ENCODE peak calls at places on chromosomes 6 and 20, in seven cellular contexts. K is H9, Q is pancreas, N is BE2C, G is A549, T is neural progenitor cell, I is psoas muscle. E is an unnamed sample.

GRCh38 chr20:1801551-1801950 is 93.7 kb upstream of the SIRPA start:
- DNase-seq in K (no peak), Q (no peak), N (no peak), G (no peak), T (no peak), I (no peak), E (no peak)

GRCh38 chr20:9756660-9757059 is 82.2 kb downstream of the PAK5 start:
- DNase-seq in K (no peak), Q (no peak), N (no peak), G (no peak), T (no peak), I (no peak), E (no peak)

GRCh38 chr6:84052204-84052882 is 18.8 kb downstream of the MRAP2 start:
- DNase-seq in K (peak; percentile 82), Q (peak; percentile 23), N (peak; percentile 66), G (no peak), T (peak; percentile 86), I (peak; percentile 77), E (no peak)

GRCh38 chr6:105223242-105223641 is 43.4 kb upstream of the POPDC3 start:
- DNase-seq in K (no peak), Q (no peak), N (no peak), G (no peak), T (no peak), I (no peak), E (no peak)

GRCh38 chr6:51528556-51528955 is 558.9 kb downstream of the PKHD1 start:
- DNase-seq in K (no peak), Q (no peak), N (peak; percentile 44), G (no peak), T (no peak), I (no peak), E (no peak)

GRCh38 chr20:6178537-6178936 is 55.7 kb upstream of the FERMT1 start:
- DNase-seq in K (no peak), Q (no peak), N (no peak), G (peak; percentile 38), T (peak; percentile 44), I (no peak), E (no peak)

GRCh38 chr20:5001174-5002076 is at the start of gene SLC23A2:
- DNase-seq in K (peak; percentile 53), Q (peak; percentile 25), N (peak; percentile 53), G (peak; percentile 31), T (peak; percentile 66), I (peak; percentile 56), E (peak; percentile 55)

GRCh38 chr20:44901972-44902371 is 7.9 kb upstream of the PABPC1L start:
- DNase-seq in K (no peak), Q (no peak), N (no peak), G (no peak), T (no peak), I (no peak), E (no peak)

GRCh38 chr6:140202964-140203363 is 828.5 kb upstream of the CITED2 start:
- DNase-seq in K (no peak), Q (no peak), N (no peak), G (no peak), T (no peak), I (no peak), E (no peak)

GRCh38 chr20:20931632-20932031 is 174.5 kb downstream of the LINC00237 start:
- DNase-seq in K (no peak), Q (no peak), N (no peak), G (no peak), T (no peak), I (no peak), E (no peak)

GRCh38 chr6:141131616-141132015 is 1001.1 kb upstream of the GJE1 start:
- DNase-seq in K (no peak), Q (no peak), N (no peak), G (no peak), T (no peak), I (no peak), E (no peak)

GRCh38 chr20:46400253-46400652 is 6.2 kb downstream of the ELMO2 start:
- DNase-seq in K (no peak), Q (no peak), N (no peak), G (no peak), T (no peak), I (no peak), E (no peak)
- H3K4me1 ChIP-seq in K (peaks cover 8% of the 10 kb centered on the region), Q (peaks cover 59% of the 10 kb centered on the region), N (no peaks in the 10 kb centered on the region), G (peaks cover 5% of the 10 kb centered on the region), T (peaks cover 22% of the 10 kb centered on the region), I (peaks cover 54% of the 10 kb centered on the region), E (peaks cover 55% of the 10 kb centered on the region)

GRCh38 chr6:21883929-21884328 is 290.4 kb downstream of the SOX4 start:
- DNase-seq in K (no peak), Q (no peak), N (no peak), G (no peak), T (no peak), I (no peak), E (no peak)

GRCh38 chr6:21886601-21887091 is 293.1 kb downstream of the SOX4 start:
- DNase-seq in K (no peak), Q (no peak), N (no peak), G (peak; percentile 53), T (no peak), I (no peak), E (no peak)

GRCh38 chr6:21887301-21888185 is 294.0 kb downstream of the SOX4 start:
- DNase-seq in K (no peak), Q (no peak), N (no peak), G (peak; percentile 70), T (no peak), I (no peak), E (no peak)

GRCh38 chr6:21885101-21885500 is 291.6 kb downstream of the SOX4 start:
- DNase-seq in K (no peak), Q (no peak), N (no peak), G (no peak), T (no peak), I (no peak), E (no peak)

DNA sequence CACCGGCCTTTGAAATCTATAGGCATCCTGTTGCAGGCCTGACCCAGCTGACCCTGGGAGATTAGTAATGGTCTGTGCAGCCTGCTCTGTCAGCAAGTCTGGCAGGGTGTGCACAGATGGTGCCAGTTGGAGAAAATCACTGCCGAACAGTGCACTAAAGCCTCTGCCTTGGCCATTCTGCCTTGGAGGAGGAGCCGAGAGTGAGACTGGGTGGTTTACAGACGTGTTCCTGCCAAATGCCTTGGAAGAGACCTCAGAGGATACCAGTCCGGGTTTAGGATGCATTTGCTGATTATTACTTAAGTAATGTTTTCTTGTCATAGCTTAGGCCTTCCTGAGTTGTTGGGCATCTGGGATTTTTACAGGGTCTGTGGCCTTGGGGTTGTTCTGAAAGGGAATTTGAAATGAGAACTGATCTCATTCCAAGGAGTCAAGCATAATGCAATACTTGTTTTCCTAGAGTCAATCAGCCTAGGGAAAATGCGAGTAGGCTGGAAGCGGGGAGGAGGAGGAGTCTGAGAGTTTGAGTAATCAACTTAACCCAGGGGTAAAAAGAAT is 292.1 kb downstream of the SOX4 start:
- DNase-seq in K (no peak), Q (peak; percentile 5), N (peak; percentile 52), G (peak; percentile 79), T (peak; percentile 45), I (peak; percentile 66), E (no peak)
- H3K9me3 ChIP-seq in K (no peaks in the 10 kb centered on the region), Q (no peaks in the 10 kb centered on the region), N (no peaks in the 10 kb centered on the region), G (peaks cover 22% of the 10 kb centered on the region), T (no peaks in the 10 kb centered on the region), I (no peaks in the 10 kb centered on the region), E (no peaks in the 10 kb centered on the region)

DNA sequence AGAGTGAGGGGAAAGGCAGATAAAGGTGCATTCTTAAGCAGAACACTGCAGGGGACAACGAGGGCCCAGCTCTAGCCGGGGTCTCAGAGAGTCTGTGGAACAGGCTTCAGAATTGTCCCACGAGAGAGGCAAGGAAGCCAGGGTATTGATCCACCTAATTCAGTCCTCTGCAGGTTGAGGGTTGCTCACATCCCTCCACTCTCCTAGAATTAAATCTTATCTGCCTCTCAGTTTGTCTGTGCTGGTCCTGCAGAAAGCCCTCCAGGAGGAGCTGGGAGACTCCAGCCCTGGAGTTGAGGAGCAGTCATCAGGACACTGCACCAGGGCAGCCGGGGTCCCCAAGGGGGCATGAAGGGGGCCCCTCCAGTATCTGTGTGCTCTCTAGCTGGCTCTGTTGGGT is 39.1 kb downstream of the SLC24A3 start:
- DNase-seq in K (no peak), Q (no peak), N (no peak), G (no peak), T (no peak), I (no peak), E (no peak)
- H3K4me1 ChIP-seq in K (no peaks in the 10 kb centered on the region), Q (no peaks in the 10 kb centered on the region), N (no peaks in the 10 kb centered on the region), G (no peaks in the 10 kb centered on the region), T (no peaks in the 10 kb centered on the region), I (peaks cover 5% of the 10 kb centered on the region), E (no peaks in the 10 kb centered on the region)

DNA sequence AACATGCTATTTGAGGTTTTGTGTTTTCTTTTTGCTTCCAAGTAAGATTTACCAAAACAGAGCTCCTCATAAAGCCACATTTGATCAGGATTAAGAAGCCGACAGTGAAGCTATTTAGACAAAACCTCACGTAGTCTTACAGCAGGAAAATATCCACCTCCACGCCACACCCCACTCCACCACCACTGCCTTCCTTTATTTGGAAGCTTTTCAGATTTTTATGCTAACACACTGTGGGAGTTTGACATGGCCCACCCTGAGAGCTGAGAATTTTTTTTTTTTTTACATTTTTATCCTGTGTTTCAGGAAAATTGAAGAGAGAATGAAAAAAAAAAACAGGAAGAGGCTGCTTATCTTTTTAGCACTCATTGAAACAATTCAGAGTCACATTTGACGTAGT is 104.8 kb upstream of the MC3R start:
- DNase-seq in K (no peak), Q (no peak), N (no peak), G (no peak), T (no peak), I (no peak), E (no peak)
- H3K9me3 ChIP-seq in K (peaks cover 96% of the 10 kb centered on the region), Q (no peaks in the 10 kb centered on the region), N (no peaks in the 10 kb centered on the region), G (peaks cover 3% of the 10 kb centered on the region), T (peaks cover 12% of the 10 kb centered on the region), I (peaks cover 15% of the 10 kb centered on the region), E (no peaks in the 10 kb centered on the region)

GRCh38 chr6:10383312-10384063 is 31.4 kb downstream of the TFAP2A start:
- DNase-seq in K (peak; percentile 56), Q (no peak), N (no peak), G (peak; percentile 60), T (peak; percentile 66), I (no peak), E (no peak)

GRCh38 chr6:10381830-10382208 is 33.1 kb downstream of the TFAP2A start:
- DNase-seq in K (no peak), Q (no peak), N (no peak), G (no peak), T (peak; percentile 40), I (no peak), E (no peak)

GRCh38 chr6:10382322-10382721 is 32.6 kb downstream of the TFAP2A start:
- DNase-seq in K (no peak), Q (no peak), N (no peak), G (no peak), T (peak; percentile 50), I (no peak), E (no peak)

GRCh38 chr6:10384064-10384317 is 30.9 kb downstream of the TFAP2A start:
- DNase-seq in K (no peak), Q (no peak), N (no peak), G (no peak), T (no peak), I (no peak), E (no peak)

GRCh38 chr6:10382728-10383127 is 32.1 kb downstream of the TFAP2A start:
- DNase-seq in K (no peak), Q (no peak), N (no peak), G (no peak), T (no peak), I (no peak), E (no peak)
- H3K4me1 ChIP-seq in K (no peaks in the 10 kb centered on the region), Q (peaks cover 8% of the 10 kb centered on the region), N (no peaks in the 10 kb centered on the region), G (peaks cover 17% of the 10 kb centered on the region), T (peaks cover 24% of the 10 kb centered on the region), I (no peaks in the 10 kb centered on the region), E (no peaks in the 10 kb centered on the region)